ENCODE peak calls at places on chromosomes 2 and 18, in six cellular contexts. B is epithelial cell of esophagus, C is pancreas, R is heart right ventricle, N is NB4, J is astrocyte of the spinal cord. G is an unnamed sample.
A peak's percentile ranks its signal among the peaks of the same experiment; 100 is the strongest.

GRCh38 chr2:40935349-40935748 is 483.5 kb upstream of the SLC8A1 start:
- DNase-seq in B (no peak), C (no peak), R (no peak), N (no peak), J (no peak), G (no peak)

GRCh38 chr18:55096261-55097026 is 137.2 kb upstream of the CCDC68 start:
- DNase-seq in B (peak; percentile 78), C (no peak), R (peak; percentile 16), N (peak; percentile 53), J (peak; percentile 82), G (peak; percentile 38)

GRCh38 chr2:199975297-199975895 is 20.0 kb downstream of the MAIP1 start:
- DNase-seq in B (peak; percentile 29), C (no peak), R (no peak), N (no peak), J (peak; percentile 36), G (peak; percentile 7)

GRCh38 chr2:70086278-70086837 is 919 bp upstream of the PCBP1 start:
- DNase-seq in B (peak; percentile 88), C (peak; percentile 79), R (peak; percentile 87), N (peak; percentile 94), J (peak; percentile 90), G (peak; percentile 34)

GRCh38 chr2:127048969-127049897 is 57.7 kb downstream of the BIN1 start:
- DNase-seq in B (no peak), C (peak; percentile 52), R (no peak), N (no peak), J (no peak), G (no peak)

GRCh38 chr2:71611781-71612545 is 158.6 kb downstream of the DYSF start:
- DNase-seq in B (no peak), C (no peak), R (no peak), N (no peak), J (no peak), G (no peak)

GRCh38 chr2:226540204-226540994 is 259.2 kb downstream of the IRS1 start:
- DNase-seq in B (no peak), C (no peak), R (no peak), N (no peak), J (no peak), G (no peak)

GRCh38 chr2:179129574-179130238 is 79.8 kb upstream of the CCDC141 start:
- DNase-seq in B (peak; percentile 25), C (no peak), R (no peak), N (peak; percentile 21), J (peak; percentile 28), G (no peak)

GRCh38 chr18:34643982-34644381 is 66.1 kb upstream of the DTNA start:
- DNase-seq in B (no peak), C (no peak), R (no peak), N (no peak), J (peak; percentile 30), G (no peak)

GRCh38 chr18:54215069-54215468 is 9.4 kb downstream of the MBD2 start:
- DNase-seq in B (no peak), C (no peak), R (no peak), N (peak; percentile 7), J (peak; percentile 28), G (peak; percentile 19)

GRCh38 chr2:135066710-135067109 is 14.6 kb downstream of the RAB3GAP1 start:
- DNase-seq in B (peak; percentile 24), C (no peak), R (no peak), N (no peak), J (no peak), G (no peak)

GRCh38 chr2:33238111-33238510 is 238.3 kb upstream of the RASGRP3 start:
- DNase-seq in B (peak; percentile 81), C (no peak), R (no peak), N (no peak), J (peak; percentile 87), G (peak; percentile 72)

GRCh38 chr2:176814740-176815367 is 397.7 kb upstream of the HNRNPA3 start:
- DNase-seq in B (peak; percentile 20), C (no peak), R (no peak), N (peak; percentile 34), J (peak; percentile 36), G (no peak)

GRCh38 chr18:36718705-36719328 is 110.0 kb downstream of the TPGS2 start:
- DNase-seq in B (no peak), C (no peak), R (no peak), N (no peak), J (no peak), G (no peak)

GRCh38 chr18:79680100-79680879 is 687 bp downstream of the CTDP1 start:
- DNase-seq in B (peak; percentile 81), C (peak; percentile 65), R (peak; percentile 25), N (peak; percentile 71), J (peak; percentile 42), G (no peak)

GRCh38 chr2:113200236-113200635 is 26.5 kb downstream of the PSD4 start:
- DNase-seq in B (no peak), C (no peak), R (no peak), N (peak; percentile 35), J (no peak), G (no peak)

GRCh38 chr2:33215299-33215698 is 261.1 kb upstream of the RASGRP3 start:
- DNase-seq in B (peak; percentile 81), C (peak; percentile 59), R (peak; percentile 25), N (no peak), J (peak; percentile 96), G (peak; percentile 94)

GRCh38 chr2:208359632-208359986 is 47.0 kb upstream of the PTH2R start:
- DNase-seq in B (no peak), C (no peak), R (peak; percentile 5), N (peak; percentile 68), J (no peak), G (no peak)

GRCh38 chr18:55925772-55926171 is 337.8 kb upstream of the TCF4 start:
- DNase-seq in B (no peak), C (no peak), R (no peak), N (no peak), J (no peak), G (no peak)

GRCh38 chr2:153766415-153766814 is 105.3 kb upstream of the GALNT13 start:
- DNase-seq in B (no peak), C (no peak), R (no peak), N (no peak), J (no peak), G (no peak)

GRCh38 chr2:48207201-48207641 is 300.9 kb upstream of the FBXO11 start:
- DNase-seq in B (no peak), C (no peak), R (no peak), N (no peak), J (no peak), G (no peak)

GRCh38 chr2:48203668-48204067 is 297.4 kb upstream of the FBXO11 start:
- DNase-seq in B (no peak), C (no peak), R (no peak), N (no peak), J (no peak), G (no peak)

GRCh38 chr2:48202863-48203642 is 296.8 kb upstream of the FBXO11 start:
- DNase-seq in B (no peak), C (no peak), R (no peak), N (no peak), J (no peak), G (no peak)

GRCh38 chr2:48204750-48205136 is 298.4 kb upstream of the FBXO11 start:
- DNase-seq in B (no peak), C (no peak), R (no peak), N (no peak), J (no peak), G (no peak)

DNA sequence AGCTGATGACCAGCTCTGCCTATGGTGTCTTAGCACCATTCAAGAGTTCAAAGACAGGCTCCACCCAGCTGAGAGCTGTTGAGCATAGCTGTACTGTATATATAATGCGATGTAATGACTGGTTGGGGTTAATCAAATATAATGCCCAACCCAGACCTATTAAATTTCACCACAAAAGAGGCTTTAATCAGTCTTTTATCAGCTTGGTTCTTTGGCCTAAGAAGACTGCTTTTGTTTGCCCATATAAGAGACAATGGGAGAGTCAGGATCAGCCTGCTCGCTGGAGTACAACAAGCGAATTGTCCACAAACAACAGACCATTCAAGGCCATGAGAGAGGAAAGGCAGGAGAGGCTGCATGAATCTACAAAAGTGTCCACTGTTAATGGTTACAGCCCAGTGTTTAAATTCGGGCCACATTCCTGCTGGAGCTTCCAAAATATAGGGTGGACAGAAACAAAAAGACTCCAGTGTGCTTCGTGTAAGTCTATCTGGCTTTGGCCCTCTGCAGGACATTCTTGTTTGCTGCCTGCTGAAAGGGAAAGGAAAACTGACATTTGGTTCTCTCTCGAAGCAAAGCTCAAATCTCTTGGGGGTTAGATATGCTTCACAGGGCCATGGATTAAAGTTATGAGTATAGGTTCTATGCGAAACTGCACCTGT is 299.0 kb upstream of the FBXO11 start:
- DNase-seq in B (no peak), C (no peak), R (no peak), N (peak; percentile 31), J (peak; percentile 18), G (no peak)
- TF ChIP-seq CTCF in B (no peak), C (no peak), R (no peak), N (peak; percentile 0), J (peak; percentile 37), G (no peak)

DNA sequence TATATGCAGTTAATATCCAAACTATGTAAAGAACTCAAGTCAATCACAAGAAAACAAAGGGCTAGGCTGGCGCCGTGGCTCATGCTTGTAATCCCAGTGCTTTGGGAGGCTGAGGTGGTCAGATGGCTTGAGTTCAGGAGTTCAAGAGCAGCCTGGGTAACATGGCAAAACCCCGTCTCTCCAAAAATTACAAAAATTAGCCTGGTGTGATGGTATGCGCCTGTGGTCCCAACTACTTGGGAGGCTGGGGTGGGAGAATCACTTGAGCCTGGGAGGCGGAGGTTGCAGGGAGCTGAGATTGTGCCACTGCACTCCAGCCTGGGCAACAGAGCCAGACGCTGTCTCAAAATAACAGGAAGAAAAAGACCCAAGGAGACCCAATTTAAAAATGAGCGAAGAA is 91.9 kb upstream of the ALKAL2 start:
- DNase-seq in B (no peak), C (no peak), R (no peak), N (no peak), J (no peak), G (no peak)
- H3K4me3 ChIP-seq in B (no peak overlapping the region), C (no peak overlapping the region), R (no peak overlapping the region), N (no peak overlapping the region), J (no peak overlapping the region), G (no peak overlapping the region)

GRCh38 chr2:79980816-79981215 is 323.7 kb downstream of the LRRTM1 start:
- DNase-seq in B (no peak), C (no peak), R (no peak), N (no peak), J (no peak), G (no peak)

GRCh38 chr2:79984476-79984875 is 320.1 kb downstream of the LRRTM1 start:
- DNase-seq in B (no peak), C (no peak), R (no peak), N (no peak), J (no peak), G (no peak)

GRCh38 chr2:79980116-79980515 is 324.4 kb downstream of the LRRTM1 start:
- DNase-seq in B (no peak), C (no peak), R (no peak), N (no peak), J (no peak), G (no peak)

GRCh38 chr2:79981316-79981715 is 323.2 kb downstream of the LRRTM1 start:
- DNase-seq in B (no peak), C (no peak), R (no peak), N (no peak), J (no peak), G (no peak)

DNA sequence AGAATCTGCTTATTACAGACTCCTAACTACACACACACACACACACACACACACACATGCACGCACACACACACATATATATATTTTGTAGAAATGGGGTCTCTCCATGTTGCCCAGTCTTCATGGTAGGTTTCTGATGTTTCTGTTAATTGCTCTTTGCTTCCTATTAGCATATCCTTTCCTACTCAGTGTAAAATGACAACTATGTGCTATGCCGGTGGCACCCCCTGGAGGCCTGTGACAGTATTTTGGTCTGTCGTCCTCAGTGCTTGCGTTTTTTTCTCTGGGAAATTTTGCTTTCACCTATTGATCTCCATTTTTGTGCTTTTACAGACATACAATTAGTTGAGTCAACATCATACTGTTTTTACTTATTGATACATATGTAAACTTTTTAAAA is 322.1 kb downstream of the LRRTM1 start:
- DNase-seq in B (no peak), C (no peak), R (no peak), N (peak; percentile 28), J (no peak), G (no peak)
- TF ChIP-seq CTCF in B (peak; percentile 8), C (no peak), R (peak; percentile 27), N (peak; percentile 37), J (no peak), G (no peak)

GRCh38 chr2:19350678-19351401 is 7.6 kb downstream of the OSR1 start:
- DNase-seq in B (no peak), C (no peak), R (no peak), N (no peak), J (no peak), G (no peak)
- H3K4me3 ChIP-seq in B (no peak overlapping the region), C (no peak overlapping the region), R (peak overlapping the region; percentile 36), N (no peak overlapping the region), J (peak overlapping the region; percentile 3), G (no peak overlapping the region)